ENCODE peak calls at places on chromosome 17, in five cellular contexts. C is mammary epithelial cell, A is WTC11, O is mesothelial cell of epicardium, R is A549. M is an unnamed sample.

GRCh38 chr17:50459081-50459676 is 9.5 kb downstream of the CHAD start:
- DNase-seq in R (no peak), A (no peak), C (peak; percentile 17), O (no peak), M (peak; percentile 23)

GRCh38 chr17:78306913-78307312 is 53.0 kb downstream of the SOCS3 start:
- DNase-seq in R (no peak), A (no peak), C (no peak), O (no peak), M (no peak)

GRCh38 chr17:19299214-19299747 is 62.1 kb downstream of the EPN2 start:
- DNase-seq in C (no peak), A (no peak), R (no peak), O (no peak), M (no peak)

GRCh38 chr17:52995127-52995526 is 827.6 kb upstream of the KIF2B start:
- DNase-seq in R (no peak), O (no peak), A (no peak), C (no peak), M (no peak)

GRCh38 chr17:19897901-19898300 is 30.2 kb upstream of the ULK2 start:
- DNase-seq in R (no peak), O (no peak), A (no peak), C (peak; percentile 61), M (peak; percentile 41)

GRCh38 chr17:10119203-10120112 is 78.9 kb downstream of the GAS7 start:
- DNase-seq in A (no peak), C (peak; percentile 42), O (no peak), R (no peak), M (no peak)

GRCh38 chr17:68398731-68399637 is 58.3 kb downstream of the WIPI1 start:
- DNase-seq in C (peak; percentile 32), R (peak; percentile 96), A (peak; percentile 75), O (no peak), M (peak; percentile 83)

GRCh38 chr17:5380491-5381135 is 38.8 kb downstream of the NUP88 start:
- DNase-seq in R (no peak), O (no peak), A (no peak), C (no peak), M (no peak)

GRCh38 chr17:37276475-37276874 is 99.3 kb upstream of the C17orf78 start:
- DNase-seq in A (no peak), R (no peak), O (no peak), C (peak; percentile 66), M (no peak)

GRCh38 chr17:72494576-72494975 is 373.8 kb downstream of the SOX9 start:
- DNase-seq in O (no peak), C (no peak), R (no peak), A (no peak), M (no peak)

GRCh38 chr17:60557805-60558204 is 31.8 kb upstream of the APPBP2 start:
- DNase-seq in R (no peak), C (peak; percentile 27), A (no peak), O (no peak), M (no peak)

GRCh38 chr17:55674107-55674506 is 48.6 kb downstream of the TMEM100 start:
- DNase-seq in O (no peak), C (peak; percentile 4), A (no peak), R (no peak), M (peak; percentile 9)

GRCh38 chr17:245611-246010 is 64.2 kb upstream of the DOC2B start:
- DNase-seq in O (no peak), C (no peak), A (peak; percentile 5), R (no peak), M (no peak)

GRCh38 chr17:40559016-40559853 is 6.0 kb downstream of the CCR7 start:
- DNase-seq in O (peak; percentile 6), A (peak; percentile 10), C (no peak), R (no peak), M (peak; percentile 47)

GRCh38 chr17:32719702-32720101 is 157.2 kb downstream of the MYO1D start:
- DNase-seq in O (no peak), R (no peak), C (no peak), A (no peak), M (no peak)

GRCh38 chr17:51119415-51120356 is 982 bp downstream of the SPAG9 start:
- DNase-seq in A (peak; percentile 51), O (peak; percentile 20), C (peak; percentile 41), R (peak; percentile 50), M (peak; percentile 44)

GRCh38 chr17:37637956-37638355 is 5.3 kb downstream of the DDX52 start:
- DNase-seq in C (no peak), R (no peak), O (no peak), A (no peak), M (no peak)

GRCh38 chr17:59840908-59841666 is 51.7 kb downstream of the TUBD1 start:
- DNase-seq in O (no peak), R (no peak), A (no peak), C (peak; percentile 63), M (peak; percentile 75)

DNA sequence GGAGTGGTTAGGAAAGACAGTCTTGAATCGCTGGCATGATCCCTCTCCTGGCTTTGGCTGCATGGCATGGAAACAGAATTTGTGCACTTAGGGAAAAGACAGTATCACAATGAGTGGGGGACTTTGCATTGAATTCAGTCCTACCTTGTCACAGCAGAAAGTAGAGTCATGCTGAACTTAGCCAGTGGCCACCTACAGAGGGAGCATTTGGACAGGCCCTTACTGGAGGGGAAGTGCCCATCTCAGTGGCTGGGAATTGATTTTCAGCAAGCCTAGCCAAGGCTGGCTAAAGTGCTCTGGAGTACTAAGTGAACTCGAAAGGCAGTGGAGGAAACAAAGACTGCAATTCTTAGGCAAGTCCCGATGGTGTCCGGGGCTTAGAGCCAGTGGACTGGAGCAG is 364.3 kb upstream of the TOM1L1 start:
- DNase-seq in A (no peak), C (no peak), O (no peak), R (no peak), M (no peak)
- TF ChIP-seq CTCF in A (no peak), C (no peak), O (no peak), R (no peak), M (no peak)

DNA sequence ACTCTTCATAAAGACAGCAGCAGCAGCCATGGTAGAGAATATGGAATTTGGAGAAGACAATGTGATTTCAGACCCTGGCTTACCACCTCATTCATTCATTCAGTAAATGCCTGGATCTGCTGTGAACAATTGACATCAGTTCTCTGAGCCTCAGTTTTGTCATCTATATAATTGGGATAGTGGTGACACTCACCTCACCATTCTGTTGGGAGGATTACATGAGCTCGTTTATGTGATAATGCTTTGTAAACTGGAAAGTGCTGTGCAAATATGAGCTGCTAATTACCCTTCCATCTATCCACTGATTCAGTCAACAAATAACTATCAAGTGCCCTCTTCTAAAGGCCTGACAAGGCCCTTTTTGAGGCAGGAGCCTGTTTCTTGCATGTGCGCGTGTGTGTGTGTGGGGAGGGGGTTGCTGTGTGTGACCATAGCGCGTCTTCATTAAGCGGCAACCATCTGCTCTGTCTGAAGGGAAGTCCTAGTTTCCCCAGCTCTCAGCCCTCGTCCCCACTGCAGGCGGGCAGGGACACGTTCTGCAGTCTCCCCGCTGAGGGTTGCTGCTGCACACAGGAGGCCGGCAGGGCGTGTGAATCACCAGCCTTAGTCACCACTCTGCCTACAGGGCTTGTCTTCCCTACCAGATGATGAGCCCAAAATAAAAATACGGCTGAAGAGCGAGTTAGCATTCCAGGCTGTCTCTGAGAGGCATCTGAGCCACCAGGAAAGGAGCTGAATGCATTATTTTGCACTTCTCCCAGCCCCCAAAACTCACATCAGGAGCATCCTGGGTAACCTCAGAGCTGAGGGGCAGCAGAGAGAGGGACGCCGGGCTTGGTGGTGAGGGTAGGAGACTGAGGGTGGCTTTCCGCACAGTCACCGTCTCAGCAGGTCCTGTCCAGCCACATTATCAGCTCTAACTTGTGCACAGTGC is 19.9 kb downstream of the ARL4D start:
- DNase-seq in A (no peak), C (peak; percentile 95), O (no peak), R (peak; percentile 97), M (peak; percentile 79)
- TF ChIP-seq CTCF in A (no peak), C (peak; percentile 25), O (no peak), R (peak; percentile 8), M (peak; percentile 5)

GRCh38 chr17:81909966-81910839 is 996 bp downstream of the PCYT2 start:
- DNase-seq in O (no peak), C (no peak), A (no peak), R (no peak), M (no peak)

GRCh38 chr17:81912441-81913309 is 1.5 kb upstream of the PCYT2 start:
- DNase-seq in R (no peak), A (no peak), O (no peak), C (peak; percentile 33), M (no peak)

GRCh38 chr17:81910840-81911276 is 341 bp downstream of the PCYT2 start:
- DNase-seq in A (no peak), C (no peak), R (no peak), O (no peak), M (no peak)

GRCh38 chr17:81911969-81912368 is 770 bp upstream of the PCYT2 start:
- DNase-seq in A (no peak), R (no peak), O (no peak), C (no peak), M (no peak)

DNA sequence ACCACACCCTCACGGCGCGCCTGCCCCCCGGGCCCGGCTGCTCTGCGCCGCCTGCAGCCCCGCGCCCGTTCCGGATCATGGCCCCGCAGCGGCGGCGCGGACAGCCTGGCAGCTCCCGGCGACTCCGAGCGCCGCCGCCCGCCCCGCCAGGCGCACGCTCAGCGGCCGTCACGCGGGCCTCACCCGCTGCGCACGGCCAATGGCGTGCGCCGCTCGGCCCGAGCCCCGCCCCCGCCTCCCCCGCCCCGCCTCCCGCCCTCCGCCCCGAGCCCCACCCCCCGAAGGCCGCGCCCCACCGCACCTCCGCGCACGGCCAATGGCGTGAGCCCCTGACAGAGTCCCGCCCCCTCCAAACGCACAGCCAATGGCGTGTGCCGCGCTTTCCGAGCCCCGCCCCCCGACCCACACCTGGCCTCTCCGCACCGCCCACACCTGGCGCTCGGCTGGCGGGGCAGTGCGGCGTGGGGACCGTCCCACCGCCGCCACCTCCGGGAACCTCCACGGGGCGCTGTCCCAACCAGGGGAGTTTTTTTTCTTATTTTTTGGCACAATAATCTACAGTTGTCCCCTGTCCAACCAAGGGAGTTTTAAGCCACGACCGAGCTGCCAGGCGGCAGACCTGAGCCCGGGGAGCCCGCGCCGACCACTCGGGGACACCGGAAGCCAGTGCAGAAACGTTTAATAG is at the start of gene PCYT2:
- DNase-seq in O (peak; percentile 91), R (peak; percentile 99), A (peak; percentile 96), C (peak; percentile 85), M (peak; percentile 85)
- TF ChIP-seq CTCF in O (peak; percentile 35), R (no peak), A (no peak), C (peak; percentile 2), M (no peak)

DNA sequence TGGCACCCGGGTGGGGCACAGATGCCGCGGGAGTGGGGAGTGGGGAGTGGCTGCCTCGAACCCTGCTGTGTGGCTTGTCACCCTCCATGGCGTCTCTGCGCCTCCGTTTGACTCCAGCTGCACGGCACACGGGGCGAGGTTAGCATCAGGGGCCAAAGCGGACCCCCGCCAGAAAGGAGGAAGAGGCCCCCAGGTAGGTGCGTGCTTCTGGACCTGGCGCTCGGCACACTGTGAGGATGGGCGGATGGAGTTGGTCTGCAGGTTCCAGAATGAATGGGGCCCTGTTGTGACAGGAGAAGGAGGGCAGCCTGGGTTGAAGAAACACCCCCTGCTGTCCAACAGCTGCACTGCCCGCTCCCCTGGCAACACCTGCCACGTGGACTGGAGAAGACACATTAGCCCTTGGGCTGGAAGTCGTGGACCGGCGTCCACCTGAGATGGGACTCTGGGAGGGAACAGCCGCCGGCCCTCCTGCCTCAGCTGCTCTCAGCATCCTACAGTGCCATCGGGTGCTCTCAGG is 9.4 kb upstream of the FASN start:
- DNase-seq in R (peak; percentile 62), A (no peak), O (no peak), C (no peak), M (no peak)
- TF ChIP-seq CTCF in R (peak; percentile 8), A (no peak), O (no peak), C (peak; percentile 44), M (peak; percentile 29)